ENCODE peak calls at places on chromosomes 2 and 18, in ten cellular contexts. D, W, I, Z, S, B, C, F, Y and G are unnamed samples.

GRCh38 chr2:24272907-24273306 is 87.4 kb downstream of the ITSN2 start:
- DNase-seq in D (no peak), W (no peak), I (no peak), Z (no peak), S (no peak), B (no peak), C (no peak), F (no peak), Y (no peak), G (no peak)

GRCh38 chr18:50190236-50190635 is 4.7 kb downstream of the MYO5B start:
- DNase-seq in D (no peak), W (no peak), I (no peak), Z (no peak), S (no peak), B (no peak), C (no peak), F (no peak), Y (peak; percentile 63), G (no peak)

GRCh38 chr18:75223687-75224347 is 13.2 kb downstream of the TSHZ1 start:
- DNase-seq in D (peak; percentile 57), W (no peak), I (no peak), Z (no peak), S (no peak), B (no peak), C (no peak), F (peak; percentile 37), Y (peak; percentile 72), G (no peak)

GRCh38 chr2:234300393-234300792 is 196.5 kb downstream of the ARL4C start:
- DNase-seq in D (peak; percentile 40), W (no peak), I (no peak), Z (no peak), S (no peak), B (no peak), C (no peak), F (no peak), Y (no peak), G (no peak)

GRCh38 chr2:3251974-3252373 is 125.6 kb downstream of the EIPR1 start:
- DNase-seq in D (no peak), W (no peak), I (no peak), Z (no peak), S (no peak), B (no peak), C (no peak), F (no peak), Y (no peak), G (no peak)

GRCh38 chr2:8571286-8571791 is 110.5 kb upstream of the ID2 start:
- DNase-seq in D (no peak), W (no peak), I (no peak), Z (no peak), S (no peak), B (no peak), C (no peak), F (no peak), Y (no peak), G (no peak)

GRCh38 chr2:110993557-110994231 is 127.0 kb upstream of the BCL2L11 start:
- DNase-seq in D (no peak), W (no peak), I (no peak), Z (no peak), S (peak; percentile 23), B (peak; percentile 64), C (no peak), F (peak; percentile 11), Y (peak; percentile 58), G (no peak)

GRCh38 chr2:224915126-224915525 is 127.1 kb downstream of the DOCK10 start:
- DNase-seq in D (no peak), W (no peak), I (no peak), Z (no peak), S (no peak), B (no peak), C (no peak), F (no peak), Y (no peak), G (no peak)

GRCh38 chr2:43133708-43134570 is 92.5 kb downstream of the ZFP36L2 start:
- DNase-seq in D (no peak), W (no peak), I (no peak), Z (peak; percentile 42), S (peak; percentile 59), B (peak; percentile 94), C (no peak), F (no peak), Y (no peak), G (no peak)

GRCh38 chr2:83943265-83943664 is 515.8 kb downstream of the SUCLG1 start:
- DNase-seq in D (no peak), W (no peak), I (no peak), Z (no peak), S (no peak), B (no peak), C (no peak), F (no peak), Y (no peak), G (no peak)